ENCODE peak calls at places on chromosomes 16 and 17, in ten cellular contexts. One of them, this sample, is unnamed.

GRCh38 chr17:18008496-18009268 is 30.3 kb downstream of the ATPAF2 start:
- DNase-seq in K562: no peak
- DNase-seq in IMR-90: peak
- DNase-seq in uterus: no peak
- DNase-seq in body of pancreas: no peak
- DNase-seq in A549: no peak
- DNase-seq in stomach: no peak
- DNase-seq in Peyer's patch: no peak
- DNase-seq in transverse colon: no peak
- DNase-seq in tibial nerve: no peak
- DNase-seq in this sample: no peak

GRCh38 chr16:73888840-73889577 is 407.6 kb upstream of the PSMD7 start:
- DNase-seq in K562: no peak
- DNase-seq in IMR-90: no peak
- DNase-seq in uterus: no peak
- DNase-seq in body of pancreas: no peak
- DNase-seq in A549: no peak
- DNase-seq in stomach: no peak
- DNase-seq in Peyer's patch: no peak
- DNase-seq in transverse colon: no peak
- DNase-seq in tibial nerve: no peak
- DNase-seq in this sample: no peak

GRCh38 chr17:34797724-34798123 is 163.5 kb downstream of the CCT6B start:
- DNase-seq in K562: peak
- DNase-seq in IMR-90: peak
- DNase-seq in uterus: no peak
- DNase-seq in body of pancreas: no peak
- DNase-seq in A549: peak
- DNase-seq in stomach: no peak
- DNase-seq in Peyer's patch: no peak
- DNase-seq in transverse colon: no peak
- DNase-seq in tibial nerve: no peak
- DNase-seq in this sample: peak

GRCh38 chr17:19727466-19728113 is 11.2 kb upstream of the SLC47A2 start:
- DNase-seq in K562: no peak
- DNase-seq in IMR-90: peak
- DNase-seq in uterus: peak
- DNase-seq in body of pancreas: peak
- DNase-seq in A549: no peak
- DNase-seq in stomach: no peak
- DNase-seq in Peyer's patch: no peak
- DNase-seq in transverse colon: peak
- DNase-seq in tibial nerve: peak
- DNase-seq in this sample: no peak

GRCh38 chr16:49755291-49755611 is 100.7 kb downstream of the ZNF423 start:
- DNase-seq in K562: peak
- DNase-seq in IMR-90: peak
- DNase-seq in uterus: peak
- DNase-seq in body of pancreas: no peak
- DNase-seq in A549: peak
- DNase-seq in stomach: no peak
- DNase-seq in Peyer's patch: no peak
- DNase-seq in transverse colon: no peak
- DNase-seq in tibial nerve: no peak
- DNase-seq in this sample: no peak

GRCh38 chr17:43213545-43213944 is 1.9 kb downstream of the TMEM106A start:
- DNase-seq in K562: no peak
- DNase-seq in IMR-90: no peak
- DNase-seq in uterus: no peak
- DNase-seq in body of pancreas: no peak
- DNase-seq in A549: no peak
- DNase-seq in stomach: peak
- DNase-seq in Peyer's patch: no peak
- DNase-seq in transverse colon: no peak
- DNase-seq in tibial nerve: no peak
- DNase-seq in this sample: no peak

GRCh38 chr16:27465483-27465879 is 63.5 kb downstream of the IL21R start:
- DNase-seq in K562: no peak
- DNase-seq in IMR-90: no peak
- DNase-seq in uterus: no peak
- DNase-seq in body of pancreas: no peak
- DNase-seq in A549: no peak
- DNase-seq in stomach: no peak
- DNase-seq in Peyer's patch: no peak
- DNase-seq in transverse colon: no peak
- DNase-seq in tibial nerve: no peak
- DNase-seq in this sample: no peak

GRCh38 chr17:7610641-7611040 is 4.1 kb downstream of the FXR2 start:
- DNase-seq in K562: no peak
- DNase-seq in IMR-90: no peak
- DNase-seq in uterus: no peak
- DNase-seq in body of pancreas: no peak
- DNase-seq in A549: no peak
- DNase-seq in stomach: no peak
- DNase-seq in Peyer's patch: no peak
- DNase-seq in transverse colon: no peak
- DNase-seq in tibial nerve: no peak
- DNase-seq in this sample: no peak

GRCh38 chr17:44350733-44351226 is 5.7 kb downstream of the GRN start:
- DNase-seq in K562: peak
- DNase-seq in IMR-90: peak
- DNase-seq in uterus: no peak
- DNase-seq in body of pancreas: peak
- DNase-seq in A549: peak
- DNase-seq in stomach: peak
- DNase-seq in Peyer's patch: peak
- DNase-seq in transverse colon: peak
- DNase-seq in tibial nerve: no peak
- DNase-seq in this sample: peak

GRCh38 chr16:26889751-26890150 is 177.0 kb upstream of the C16orf82 start:
- DNase-seq in K562: no peak
- DNase-seq in IMR-90: no peak
- DNase-seq in uterus: no peak
- DNase-seq in body of pancreas: no peak
- DNase-seq in A549: no peak
- DNase-seq in stomach: no peak
- DNase-seq in Peyer's patch: no peak
- DNase-seq in transverse colon: no peak
- DNase-seq in tibial nerve: no peak
- DNase-seq in this sample: no peak

GRCh38 chr17:74431568-74432483 is at the start of gene GPRC5C:
- DNase-seq in K562: peak
- DNase-seq in IMR-90: no peak
- DNase-seq in uterus: peak
- DNase-seq in body of pancreas: peak
- DNase-seq in A549: peak
- DNase-seq in stomach: peak
- DNase-seq in Peyer's patch: peak
- DNase-seq in transverse colon: peak
- DNase-seq in tibial nerve: peak
- DNase-seq in this sample: peak
- TF ChIP-seq POLR2A in K562: no peak
- TF ChIP-seq POLR2A in IMR-90: no peak
- TF ChIP-seq POLR2A in uterus: no peak
- TF ChIP-seq POLR2A in body of pancreas: peak
- TF ChIP-seq POLR2A in A549: peak
- TF ChIP-seq POLR2A in stomach: no peak
- TF ChIP-seq POLR2A in Peyer's patch: peak
- TF ChIP-seq POLR2A in transverse colon: peak
- TF ChIP-seq POLR2A in tibial nerve: peak
- TF ChIP-seq POLR2A in this sample: no peak

DNA sequence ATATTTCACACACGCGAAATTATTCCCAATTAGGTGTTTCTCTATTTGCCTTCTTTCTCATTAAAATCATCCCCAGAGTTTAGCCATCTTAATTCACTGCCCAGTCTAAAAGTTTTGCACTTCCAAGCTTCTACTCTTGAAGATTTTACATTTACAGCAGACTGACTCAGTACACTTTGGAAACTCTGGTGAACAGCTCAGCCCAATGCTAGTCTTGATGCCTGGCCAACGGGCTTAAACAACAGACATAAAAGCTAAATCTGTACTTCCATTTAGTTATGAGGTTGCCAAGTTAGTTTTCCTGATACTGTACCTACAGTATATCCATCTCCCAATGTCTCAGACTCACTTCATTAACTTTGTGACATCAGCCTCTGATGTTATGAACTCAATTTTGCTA is 891.8 kb upstream of the SOX9 start:
- DNase-seq in K562: no peak
- DNase-seq in IMR-90: peak
- DNase-seq in uterus: no peak
- DNase-seq in body of pancreas: no peak
- DNase-seq in A549: no peak
- DNase-seq in stomach: no peak
- DNase-seq in Peyer's patch: no peak
- DNase-seq in transverse colon: no peak
- DNase-seq in tibial nerve: no peak
- DNase-seq in this sample: no peak
- TF ChIP-seq POLR2A in K562: no peak
- TF ChIP-seq POLR2A in IMR-90: no peak
- TF ChIP-seq POLR2A in uterus: no peak
- TF ChIP-seq POLR2A in body of pancreas: no peak
- TF ChIP-seq POLR2A in A549: no peak
- TF ChIP-seq POLR2A in stomach: no peak
- TF ChIP-seq POLR2A in Peyer's patch: no peak
- TF ChIP-seq POLR2A in transverse colon: no peak
- TF ChIP-seq POLR2A in tibial nerve: no peak
- TF ChIP-seq POLR2A in this sample: no peak

GRCh38 chr17:79340771-79341528 is 266.3 kb downstream of the ENGASE start:
- DNase-seq in K562: no peak
- DNase-seq in IMR-90: no peak
- DNase-seq in uterus: no peak
- DNase-seq in body of pancreas: no peak
- DNase-seq in A549: no peak
- DNase-seq in stomach: no peak
- DNase-seq in Peyer's patch: no peak
- DNase-seq in transverse colon: peak
- DNase-seq in tibial nerve: no peak
- DNase-seq in this sample: no peak

GRCh38 chr17:79341529-79341780 is 266.8 kb downstream of the ENGASE start:
- DNase-seq in K562: no peak
- DNase-seq in IMR-90: no peak
- DNase-seq in uterus: no peak
- DNase-seq in body of pancreas: no peak
- DNase-seq in A549: no peak
- DNase-seq in stomach: no peak
- DNase-seq in Peyer's patch: no peak
- DNase-seq in transverse colon: no peak
- DNase-seq in tibial nerve: no peak
- DNase-seq in this sample: no peak

GRCh38 chr17:79339311-79339710 is 264.7 kb downstream of the ENGASE start:
- DNase-seq in K562: no peak
- DNase-seq in IMR-90: no peak
- DNase-seq in uterus: no peak
- DNase-seq in body of pancreas: no peak
- DNase-seq in A549: no peak
- DNase-seq in stomach: no peak
- DNase-seq in Peyer's patch: no peak
- DNase-seq in transverse colon: no peak
- DNase-seq in tibial nerve: no peak
- DNase-seq in this sample: no peak

GRCh38 chr17:79341816-79342215 is 267.2 kb downstream of the ENGASE start:
- DNase-seq in K562: no peak
- DNase-seq in IMR-90: no peak
- DNase-seq in uterus: no peak
- DNase-seq in body of pancreas: no peak
- DNase-seq in A549: no peak
- DNase-seq in stomach: no peak
- DNase-seq in Peyer's patch: no peak
- DNase-seq in transverse colon: no peak
- DNase-seq in tibial nerve: no peak
- DNase-seq in this sample: no peak

GRCh38 chr17:79340286-79340685 is 265.7 kb downstream of the ENGASE start:
- DNase-seq in K562: no peak
- DNase-seq in IMR-90: no peak
- DNase-seq in uterus: no peak
- DNase-seq in body of pancreas: no peak
- DNase-seq in A549: no peak
- DNase-seq in stomach: no peak
- DNase-seq in Peyer's patch: no peak
- DNase-seq in transverse colon: peak
- DNase-seq in tibial nerve: no peak
- DNase-seq in this sample: no peak
- TF ChIP-seq POLR2A in K562: no peak
- TF ChIP-seq POLR2A in IMR-90: no peak
- TF ChIP-seq POLR2A in uterus: no peak
- TF ChIP-seq POLR2A in body of pancreas: no peak
- TF ChIP-seq POLR2A in A549: no peak
- TF ChIP-seq POLR2A in stomach: no peak
- TF ChIP-seq POLR2A in Peyer's patch: no peak
- TF ChIP-seq POLR2A in transverse colon: no peak
- TF ChIP-seq POLR2A in tibial nerve: no peak
- TF ChIP-seq POLR2A in this sample: no peak

GRCh38 chr17:58323420-58324408 is 4.9 kb downstream of the TSPOAP1 start:
- DNase-seq in K562: no peak
- DNase-seq in IMR-90: no peak
- DNase-seq in uterus: no peak
- DNase-seq in body of pancreas: no peak
- DNase-seq in A549: no peak
- DNase-seq in stomach: no peak
- DNase-seq in Peyer's patch: no peak
- DNase-seq in transverse colon: no peak
- DNase-seq in tibial nerve: no peak
- DNase-seq in this sample: no peak
- TF ChIP-seq POLR2A in K562: no peak
- TF ChIP-seq POLR2A in IMR-90: no peak
- TF ChIP-seq POLR2A in uterus: no peak
- TF ChIP-seq POLR2A in body of pancreas: no peak
- TF ChIP-seq POLR2A in A549: no peak
- TF ChIP-seq POLR2A in stomach: no peak
- TF ChIP-seq POLR2A in Peyer's patch: no peak
- TF ChIP-seq POLR2A in transverse colon: no peak
- TF ChIP-seq POLR2A in tibial nerve: no peak
- TF ChIP-seq POLR2A in this sample: no peak

DNA sequence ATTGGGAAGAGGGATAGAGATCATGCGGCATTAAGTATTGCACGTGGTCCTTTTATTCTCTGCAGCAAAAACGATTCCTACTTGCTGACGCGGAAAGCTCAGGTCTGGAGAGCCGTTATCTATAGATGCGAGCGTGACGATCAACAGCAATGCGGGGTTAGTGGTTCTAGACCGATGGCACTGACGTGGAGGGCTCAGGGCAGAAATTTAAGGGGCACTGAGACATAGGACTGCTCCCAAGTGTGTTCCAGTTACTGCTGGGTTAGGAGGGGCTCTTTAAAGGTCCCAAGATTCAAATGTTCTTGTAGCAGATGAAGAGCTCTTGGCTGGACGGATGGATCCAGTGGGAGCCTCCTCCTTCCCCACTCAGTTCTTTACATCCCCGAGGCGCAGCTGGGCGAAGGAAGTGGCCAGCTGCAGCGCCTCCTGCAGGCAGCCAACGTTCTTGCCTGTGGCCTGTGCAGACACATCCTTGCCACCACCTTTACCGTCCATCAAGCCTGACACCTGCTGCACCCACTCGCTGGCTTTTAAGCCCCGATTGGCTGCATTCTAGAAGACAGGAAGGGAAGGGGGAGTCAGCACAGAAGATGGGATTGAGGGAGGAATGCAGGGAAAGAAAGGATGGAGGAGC is 732 bp upstream of the EXOSC6 start:
- DNase-seq in K562: peak
- DNase-seq in IMR-90: peak
- DNase-seq in uterus: no peak
- DNase-seq in body of pancreas: no peak
- DNase-seq in A549: peak
- DNase-seq in stomach: no peak
- DNase-seq in Peyer's patch: no peak
- DNase-seq in transverse colon: no peak
- DNase-seq in tibial nerve: no peak
- DNase-seq in this sample: peak
- TF ChIP-seq POLR2A in K562: no peak
- TF ChIP-seq POLR2A in IMR-90: no peak
- TF ChIP-seq POLR2A in uterus: no peak
- TF ChIP-seq POLR2A in body of pancreas: no peak
- TF ChIP-seq POLR2A in A549: no peak
- TF ChIP-seq POLR2A in stomach: no peak
- TF ChIP-seq POLR2A in Peyer's patch: no peak
- TF ChIP-seq POLR2A in transverse colon: no peak
- TF ChIP-seq POLR2A in tibial nerve: no peak
- TF ChIP-seq POLR2A in this sample: no peak